ENCODE peak calls at places on chromosomes 7 and 10, in eight cellular contexts. L is spleen, D is esophagus muscularis mucosa, W is HepG2, G is Panc1, V is GM23338, R is transverse colon, P is stomach. X is an unnamed sample.

GRCh38 chr10:72593963-72594362 is 31.9 kb downstream of the MICU1 start:
- DNase-seq in L (no peak), D (no peak), W (peak), G (no peak), V (no peak), R (no peak), P (no peak), X (no peak)

GRCh38 chr7:144098776-144099175 is 10.6 kb upstream of the OR2A2 start:
- DNase-seq in L (no peak), D (no peak), W (no peak), G (no peak), V (no peak), R (no peak), P (no peak), X (no peak)

GRCh38 chr7:103149808-103150180 is 895 bp upstream of the NAPEPLD start:
- DNase-seq in L (no peak), D (no peak), W (no peak), G (no peak), V (no peak), R (no peak), P (no peak), X (no peak)

GRCh38 chr7:82700739-82701138 is 257.2 kb upstream of the CACNA2D1 start:
- DNase-seq in L (no peak), D (no peak), W (no peak), G (no peak), V (peak), R (peak), P (no peak), X (no peak)

GRCh38 chr10:109895095-109895818 is 28.1 kb downstream of the XPNPEP1 start:
- DNase-seq in L (no peak), D (peak), W (no peak), G (no peak), V (no peak), R (no peak), P (peak), X (no peak)

GRCh38 chr7:24725554-24726260 is 31.6 kb downstream of the GSDME start:
- DNase-seq in L (no peak), D (peak), W (no peak), G (no peak), V (no peak), R (no peak), P (no peak), X (no peak)

GRCh38 chr10:69458426-69459100 is 7.3 kb downstream of the TSPAN15 start:
- DNase-seq in L (peak), D (no peak), W (no peak), G (no peak), V (no peak), R (peak), P (peak), X (no peak)

GRCh38 chr10:63431962-63432797 is 33.6 kb downstream of the JMJD1C start:
- DNase-seq in L (no peak), D (no peak), W (no peak), G (no peak), V (no peak), R (no peak), P (no peak), X (no peak)

GRCh38 chr10:117175215-117175900 is 21.9 kb upstream of the KCNK18 start:
- DNase-seq in L (peak), D (no peak), W (no peak), G (no peak), V (peak), R (peak), P (no peak), X (no peak)

GRCh38 chr10:49592726-49593563 is 17.2 kb upstream of the SLC18A3 start:
- DNase-seq in L (no peak), D (peak), W (peak), G (peak), V (peak), R (peak), P (peak), X (no peak)

GRCh38 chr7:5429253-5429856 is 5.7 kb upstream of the TNRC18 start:
- DNase-seq in L (peak), D (no peak), W (peak), G (no peak), V (peak), R (peak), P (peak), X (no peak)

GRCh38 chr7:132654150-132654549 is 77.9 kb upstream of the PLXNA4 start:
- DNase-seq in L (no peak), D (no peak), W (no peak), G (no peak), V (peak), R (no peak), P (no peak), X (no peak)

GRCh38 chr10:110488124-110488681 is 9.5 kb upstream of the DUSP5 start:
- DNase-seq in L (no peak), D (no peak), W (no peak), G (peak), V (no peak), R (no peak), P (no peak), X (no peak)

GRCh38 chr10:125662616-125663015 is 20.3 kb downstream of the TEX36 start:
- DNase-seq in L (no peak), D (no peak), W (no peak), G (no peak), V (no peak), R (no peak), P (no peak), X (no peak)

GRCh38 chr10:5523796-5524574 is 776 bp upstream of the CALML3 start:
- DNase-seq in L (peak), D (no peak), W (no peak), G (no peak), V (no peak), R (peak), P (peak), X (no peak)

GRCh38 chr10:5525581-5526271 is 965 bp downstream of the CALML3 start:
- DNase-seq in L (peak), D (no peak), W (no peak), G (no peak), V (no peak), R (peak), P (peak), X (no peak)

GRCh38 chr10:5526691-5527331 is 2.0 kb downstream of the CALML3 start:
- DNase-seq in L (peak), D (no peak), W (no peak), G (no peak), V (no peak), R (peak), P (peak), X (no peak)

GRCh38 chr10:5522913-5523560 is 1.7 kb upstream of the CALML3 start:
- DNase-seq in L (peak), D (no peak), W (no peak), G (no peak), V (no peak), R (peak), P (peak), X (no peak)

DNA sequence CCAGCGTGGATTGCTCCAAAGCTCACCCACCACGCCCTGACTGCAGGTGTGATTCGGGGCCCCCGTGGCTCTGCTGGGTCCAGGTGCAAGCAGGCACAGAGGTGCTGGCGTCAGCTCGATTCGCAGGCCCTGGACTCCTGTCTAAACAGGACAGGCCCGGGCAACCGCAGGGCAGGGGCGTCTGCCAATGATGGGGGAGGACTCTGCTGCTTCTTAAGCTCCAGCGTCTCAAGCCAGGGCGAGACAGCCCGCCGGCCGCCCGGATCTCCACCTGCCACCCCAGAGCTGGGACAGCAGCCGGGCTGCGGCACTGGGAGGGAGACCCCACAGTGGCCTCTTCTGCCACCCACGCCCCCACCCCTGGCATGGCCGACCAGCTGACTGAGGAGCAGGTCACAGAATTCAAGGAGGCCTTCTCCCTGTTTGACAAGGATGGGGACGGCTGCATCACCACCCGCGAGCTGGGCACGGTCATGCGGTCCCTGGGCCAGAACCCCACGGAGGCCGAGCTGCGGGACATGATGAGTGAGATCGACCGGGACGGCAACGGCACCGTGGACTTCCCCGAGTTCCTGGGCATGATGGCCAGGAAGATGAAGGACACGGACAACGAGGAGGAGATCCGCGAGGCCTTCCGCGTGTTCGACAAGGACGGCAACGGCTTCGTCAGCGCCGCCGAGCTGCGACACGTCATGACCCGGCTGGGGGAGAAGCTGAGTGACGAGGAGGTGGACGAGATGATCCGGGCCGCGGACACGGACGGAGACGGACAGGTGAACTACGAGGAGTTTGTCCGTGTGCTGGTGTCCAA is at the start of gene CALML3:
- DNase-seq in L (peak), D (no peak), W (no peak), G (no peak), V (no peak), R (peak), P (peak), X (no peak)
- H3K4me3 ChIP-seq in L (no peak), D (no peak), W (no peak), G (no peak), V (no peak), R (no peak), P (no peak), X (no peak)

DNA sequence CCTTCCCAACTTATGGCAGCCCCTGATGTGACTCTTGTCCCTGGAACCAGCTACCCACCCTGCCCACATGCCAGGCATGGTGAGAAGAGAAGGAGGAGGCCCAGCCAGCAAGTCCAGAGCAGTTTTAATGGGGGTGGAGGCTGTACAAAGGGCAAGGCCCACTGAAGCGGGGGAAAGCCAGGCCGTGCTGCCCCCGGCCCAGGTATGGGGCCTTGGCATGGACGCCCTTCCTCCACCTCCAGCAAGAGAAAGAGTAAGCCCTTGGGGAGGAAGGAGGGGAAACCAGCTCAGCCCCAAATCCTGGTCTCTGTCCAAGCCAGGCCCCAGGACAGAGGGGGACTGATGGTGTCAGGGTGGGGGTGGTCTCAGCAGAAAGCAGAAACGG is 7.0 kb downstream of the NFKB2 start:
- DNase-seq in L (no peak), D (no peak), W (no peak), G (no peak), V (no peak), R (no peak), P (no peak), X (no peak)
- TF ChIP-seq POLR2AphosphoS5 in L (no peak), D (no peak), W (no peak), G (no peak), V (no peak), R (no peak), P (no peak), X (no peak)

GRCh38 chr7:47493971-47494370 is 87.9 kb downstream of the TNS3 start:
- DNase-seq in L (no peak), D (no peak), W (no peak), G (no peak), V (no peak), R (no peak), P (no peak), X (no peak)

GRCh38 chr7:47496666-47497065 is 85.2 kb downstream of the TNS3 start:
- DNase-seq in L (no peak), D (no peak), W (no peak), G (no peak), V (no peak), R (no peak), P (no peak), X (no peak)

GRCh38 chr7:47495269-47495875 is 86.5 kb downstream of the TNS3 start:
- DNase-seq in L (no peak), D (no peak), W (no peak), G (no peak), V (no peak), R (no peak), P (no peak), X (no peak)

GRCh38 chr7:47497367-47498096 is 84.4 kb downstream of the TNS3 start:
- DNase-seq in L (peak), D (no peak), W (no peak), G (no peak), V (no peak), R (no peak), P (no peak), X (no peak)

GRCh38 chr7:47496064-47496665 is 85.7 kb downstream of the TNS3 start:
- DNase-seq in L (no peak), D (no peak), W (no peak), G (no peak), V (no peak), R (no peak), P (no peak), X (no peak)
- H3K27ac ChIP-seq in L (peak), D (no peak), W (no peak), G (peak), V (no peak), R (peak), P (peak), X (peak)

GRCh38 chr7:117480978-117481377 is 1.2 kb downstream of the CFTR start:
- DNase-seq in L (no peak), D (no peak), W (no peak), G (no peak), V (peak), R (no peak), P (no peak), X (no peak)

GRCh38 chr7:117479480-117480224 is at the start of gene CFTR:
- DNase-seq in L (no peak), D (no peak), W (no peak), G (no peak), V (peak), R (peak), P (peak), X (no peak)

GRCh38 chr7:117478796-117479479 is 887 bp upstream of the CFTR start:
- DNase-seq in L (no peak), D (no peak), W (no peak), G (no peak), V (peak), R (no peak), P (no peak), X (no peak)
- H3K4me3 ChIP-seq in L (no peak), D (peak), W (no peak), G (peak), V (peak), R (peak), P (peak), X (no peak)

DNA sequence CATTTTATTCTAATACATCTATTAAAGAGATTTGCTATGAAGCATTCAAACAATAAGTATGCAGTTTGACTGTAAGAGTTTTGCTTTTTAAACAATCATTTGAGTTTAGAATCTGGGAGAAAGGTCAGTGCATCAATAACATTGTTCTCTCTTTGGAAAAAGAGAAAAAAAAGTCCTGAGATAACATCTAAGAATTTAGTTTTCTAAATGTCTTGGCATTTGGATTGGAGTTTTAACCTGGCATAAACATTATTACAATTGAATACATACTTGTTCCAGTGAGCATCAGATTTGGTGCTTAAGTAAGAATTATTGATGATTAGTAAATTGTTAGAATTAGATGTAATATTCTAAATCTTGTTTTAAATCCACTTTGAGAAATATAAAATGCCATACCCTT is 47.2 kb upstream of the AKR1E2 start:
- DNase-seq in L (no peak), D (no peak), W (no peak), G (no peak), V (no peak), R (no peak), P (no peak), X (no peak)
- TF ChIP-seq POLR2AphosphoS5 in L (no peak), D (no peak), W (no peak), G (no peak), V (no peak), R (no peak), P (no peak), X (no peak)

GRCh38 chr10:33301097-33301789 is 33.2 kb downstream of the NRP1 start:
- DNase-seq in L (no peak), D (no peak), W (no peak), G (no peak), V (no peak), R (no peak), P (no peak), X (no peak)

GRCh38 chr10:33295851-33296250 is 38.6 kb downstream of the NRP1 start:
- DNase-seq in L (no peak), D (no peak), W (no peak), G (no peak), V (no peak), R (no peak), P (no peak), X (no peak)

GRCh38 chr10:33302188-33302829 is 32.2 kb downstream of the NRP1 start:
- DNase-seq in L (no peak), D (no peak), W (no peak), G (no peak), V (no peak), R (no peak), P (no peak), X (no peak)

GRCh38 chr10:33298110-33298509 is 36.4 kb downstream of the NRP1 start:
- DNase-seq in L (no peak), D (no peak), W (no peak), G (no peak), V (no peak), R (no peak), P (no peak), X (no peak)

GRCh38 chr10:33298893-33299292 is 35.6 kb downstream of the NRP1 start:
- DNase-seq in L (no peak), D (no peak), W (no peak), G (no peak), V (no peak), R (no peak), P (no peak), X (no peak)
- H3K27ac ChIP-seq in L (peak), D (peak), W (no peak), G (peak), V (no peak), R (no peak), P (peak), X (no peak)

DNA sequence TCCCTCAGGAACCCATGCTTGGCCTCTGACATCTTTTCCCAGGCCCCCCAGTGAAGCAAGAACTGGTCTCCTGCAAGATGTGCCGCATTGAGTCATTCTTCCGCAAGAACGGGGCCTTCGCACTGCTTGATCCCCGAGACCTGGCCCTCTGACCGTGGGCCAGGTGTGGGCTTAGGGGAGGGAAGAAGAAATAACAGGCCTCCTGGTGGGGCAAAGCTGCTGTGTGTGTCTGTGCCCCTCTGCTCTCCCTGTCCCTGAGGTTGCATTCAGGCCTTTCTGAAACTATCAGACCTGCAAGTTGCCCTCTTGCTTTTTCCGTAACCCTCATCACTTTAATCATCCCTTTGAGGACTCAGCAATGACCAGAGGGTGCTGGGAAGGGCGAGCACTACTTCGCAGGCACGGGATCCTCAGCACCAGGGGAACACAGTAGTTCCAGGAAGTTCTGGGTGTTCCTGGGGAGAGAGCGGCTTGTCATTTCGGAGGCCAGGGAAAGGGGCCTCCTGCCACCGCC is 6.0 kb downstream of the ATP6V1F start:
- DNase-seq in L (no peak), D (no peak), W (no peak), G (no peak), V (no peak), R (no peak), P (no peak), X (no peak)
- H3K4me3 ChIP-seq in L (peak), D (peak), W (peak), G (peak), V (peak), R (peak), P (peak), X (peak)